ENCODE peak calls at places on chromosomes 13 and 19, in nine cellular contexts. One of them, this sample, is unnamed.

GRCh38 chr13:69619651-69620050 is 488.0 kb upstream of the ATXN8OS start:
- DNase-seq in endothelial cell: no peak
- DNase-seq in RKO: no peak
- DNase-seq in HuH-7: no peak
- DNase-seq in astrocyte of the cerebellum: no peak
- DNase-seq in stromal cell of bone marrow: no peak
- DNase-seq in EH: no peak
- DNase-seq in transverse colon: no peak
- DNase-seq in RWPE1: no peak
- DNase-seq in this sample: no peak

GRCh38 chr13:112880221-112880641 is 88.8 kb upstream of the MCF2L start:
- DNase-seq in endothelial cell: no peak
- DNase-seq in RKO: no peak
- DNase-seq in HuH-7: no peak
- DNase-seq in astrocyte of the cerebellum: no peak
- DNase-seq in stromal cell of bone marrow: no peak
- DNase-seq in EH: no peak
- DNase-seq in transverse colon: no peak
- DNase-seq in RWPE1: no peak
- DNase-seq in this sample: no peak

GRCh38 chr13:50969691-50970090 is 60.1 kb downstream of the RNASEH2B start:
- DNase-seq in endothelial cell: no peak
- DNase-seq in RKO: no peak
- DNase-seq in HuH-7: no peak
- DNase-seq in astrocyte of the cerebellum: no peak
- DNase-seq in stromal cell of bone marrow: no peak
- DNase-seq in EH: no peak
- DNase-seq in transverse colon: peak
- DNase-seq in RWPE1: no peak
- DNase-seq in this sample: peak

GRCh38 chr13:37173214-37173613 is 67.8 kb upstream of the CSNK1A1L start:
- DNase-seq in endothelial cell: no peak
- DNase-seq in RKO: peak
- DNase-seq in HuH-7: no peak
- DNase-seq in astrocyte of the cerebellum: peak
- DNase-seq in stromal cell of bone marrow: peak
- DNase-seq in EH: peak
- DNase-seq in transverse colon: no peak
- DNase-seq in RWPE1: no peak
- DNase-seq in this sample: peak

GRCh38 chr19:5225486-5226345 is 114.9 kb downstream of the PTPRS start:
- DNase-seq in endothelial cell: peak
- DNase-seq in RKO: no peak
- DNase-seq in HuH-7: peak
- DNase-seq in astrocyte of the cerebellum: no peak
- DNase-seq in stromal cell of bone marrow: no peak
- DNase-seq in EH: no peak
- DNase-seq in transverse colon: no peak
- DNase-seq in RWPE1: no peak
- DNase-seq in this sample: no peak

GRCh38 chr19:927044-927706 is 1.3 kb downstream of the ARID3A start:
- DNase-seq in endothelial cell: peak
- DNase-seq in RKO: no peak
- DNase-seq in HuH-7: peak
- DNase-seq in astrocyte of the cerebellum: no peak
- DNase-seq in stromal cell of bone marrow: no peak
- DNase-seq in EH: peak
- DNase-seq in transverse colon: peak
- DNase-seq in RWPE1: no peak
- DNase-seq in this sample: peak

GRCh38 chr13:48431431-48431830 is 18.5 kb upstream of the LPAR6 start:
- DNase-seq in endothelial cell: no peak
- DNase-seq in RKO: no peak
- DNase-seq in HuH-7: no peak
- DNase-seq in astrocyte of the cerebellum: peak
- DNase-seq in stromal cell of bone marrow: no peak
- DNase-seq in EH: peak
- DNase-seq in transverse colon: no peak
- DNase-seq in RWPE1: no peak
- DNase-seq in this sample: no peak

GRCh38 chr19:41619018-41619571 is 7.8 kb downstream of the CEACAM4 start:
- DNase-seq in endothelial cell: no peak
- DNase-seq in RKO: no peak
- DNase-seq in HuH-7: no peak
- DNase-seq in astrocyte of the cerebellum: no peak
- DNase-seq in stromal cell of bone marrow: no peak
- DNase-seq in EH: no peak
- DNase-seq in transverse colon: no peak
- DNase-seq in RWPE1: no peak
- DNase-seq in this sample: no peak

GRCh38 chr19:51509823-51510660 is 8.4 kb upstream of the SIGLEC12 start:
- DNase-seq in endothelial cell: no peak
- DNase-seq in RKO: no peak
- DNase-seq in HuH-7: no peak
- DNase-seq in astrocyte of the cerebellum: no peak
- DNase-seq in stromal cell of bone marrow: no peak
- DNase-seq in EH: no peak
- DNase-seq in transverse colon: no peak
- DNase-seq in RWPE1: no peak
- DNase-seq in this sample: no peak

GRCh38 chr19:20858218-20858617 is 64.8 kb upstream of the ZNF85 start:
- DNase-seq in endothelial cell: no peak
- DNase-seq in RKO: no peak
- DNase-seq in HuH-7: no peak
- DNase-seq in astrocyte of the cerebellum: no peak
- DNase-seq in stromal cell of bone marrow: no peak
- DNase-seq in EH: no peak
- DNase-seq in transverse colon: no peak
- DNase-seq in RWPE1: no peak
- DNase-seq in this sample: no peak

GRCh38 chr13:111410232-111411021 is 90.0 kb downstream of the TEX29 start:
- DNase-seq in endothelial cell: no peak
- DNase-seq in RKO: no peak
- DNase-seq in HuH-7: no peak
- DNase-seq in astrocyte of the cerebellum: no peak
- DNase-seq in stromal cell of bone marrow: no peak
- DNase-seq in EH: no peak
- DNase-seq in transverse colon: peak
- DNase-seq in RWPE1: no peak
- DNase-seq in this sample: no peak

GRCh38 chr19:57002195-57002601 is 117.6 kb upstream of the USP29 start:
- DNase-seq in endothelial cell: no peak
- DNase-seq in RKO: no peak
- DNase-seq in HuH-7: no peak
- DNase-seq in astrocyte of the cerebellum: no peak
- DNase-seq in stromal cell of bone marrow: no peak
- DNase-seq in EH: no peak
- DNase-seq in transverse colon: no peak
- DNase-seq in RWPE1: no peak
- DNase-seq in this sample: no peak

GRCh38 chr13:69935043-69935442 is 172.6 kb upstream of the ATXN8OS start:
- DNase-seq in endothelial cell: no peak
- DNase-seq in RKO: peak
- DNase-seq in HuH-7: no peak
- DNase-seq in astrocyte of the cerebellum: no peak
- DNase-seq in stromal cell of bone marrow: no peak
- DNase-seq in EH: no peak
- DNase-seq in transverse colon: no peak
- DNase-seq in RWPE1: no peak
- DNase-seq in this sample: no peak

GRCh38 chr19:49614096-49614857 is 23.3 kb downstream of the PRR12 start:
- DNase-seq in endothelial cell: no peak
- DNase-seq in RKO: peak
- DNase-seq in HuH-7: no peak
- DNase-seq in astrocyte of the cerebellum: peak
- DNase-seq in stromal cell of bone marrow: peak
- DNase-seq in EH: peak
- DNase-seq in transverse colon: no peak
- DNase-seq in RWPE1: peak
- DNase-seq in this sample: peak

GRCh38 chr19:4108767-4109625 is 14.9 kb downstream of the MAP2K2 start:
- DNase-seq in endothelial cell: no peak
- DNase-seq in RKO: no peak
- DNase-seq in HuH-7: no peak
- DNase-seq in astrocyte of the cerebellum: no peak
- DNase-seq in stromal cell of bone marrow: no peak
- DNase-seq in EH: no peak
- DNase-seq in transverse colon: peak
- DNase-seq in RWPE1: no peak
- DNase-seq in this sample: no peak

GRCh38 chr13:51626749-51627148 is 42.5 kb downstream of the WDFY2 start:
- DNase-seq in endothelial cell: no peak
- DNase-seq in RKO: no peak
- DNase-seq in HuH-7: no peak
- DNase-seq in astrocyte of the cerebellum: no peak
- DNase-seq in stromal cell of bone marrow: no peak
- DNase-seq in EH: no peak
- DNase-seq in transverse colon: no peak
- DNase-seq in RWPE1: no peak
- DNase-seq in this sample: no peak

GRCh38 chr19:12665646-12666304 is 767 bp downstream of the MAN2B1 start:
- DNase-seq in endothelial cell: no peak
- DNase-seq in RKO: peak
- DNase-seq in HuH-7: no peak
- DNase-seq in astrocyte of the cerebellum: no peak
- DNase-seq in stromal cell of bone marrow: no peak
- DNase-seq in EH: peak
- DNase-seq in transverse colon: no peak
- DNase-seq in RWPE1: no peak
- DNase-seq in this sample: no peak

GRCh38 chr19:48393559-48394330 is at the start of gene GRIN2D:
- DNase-seq in endothelial cell: peak
- DNase-seq in RKO: no peak
- DNase-seq in HuH-7: peak
- DNase-seq in astrocyte of the cerebellum: no peak
- DNase-seq in stromal cell of bone marrow: no peak
- DNase-seq in EH: peak
- DNase-seq in transverse colon: peak
- DNase-seq in RWPE1: no peak
- DNase-seq in this sample: peak

GRCh38 chr13:73225983-73226382 is 167.2 kb downstream of the KLF5 start:
- DNase-seq in endothelial cell: no peak
- DNase-seq in RKO: no peak
- DNase-seq in HuH-7: no peak
- DNase-seq in astrocyte of the cerebellum: no peak
- DNase-seq in stromal cell of bone marrow: no peak
- DNase-seq in EH: peak
- DNase-seq in transverse colon: no peak
- DNase-seq in RWPE1: no peak
- DNase-seq in this sample: no peak

GRCh38 chr19:6654347-6655310 is 15.3 kb downstream of the TNFSF14 start:
- DNase-seq in endothelial cell: no peak
- DNase-seq in RKO: no peak
- DNase-seq in HuH-7: no peak
- DNase-seq in astrocyte of the cerebellum: no peak
- DNase-seq in stromal cell of bone marrow: no peak
- DNase-seq in EH: no peak
- DNase-seq in transverse colon: peak
- DNase-seq in RWPE1: no peak
- DNase-seq in this sample: no peak

GRCh38 chr13:72180253-72180952 is 313.4 kb upstream of the DACH1 start:
- DNase-seq in endothelial cell: no peak
- DNase-seq in RKO: peak
- DNase-seq in HuH-7: no peak
- DNase-seq in astrocyte of the cerebellum: peak
- DNase-seq in stromal cell of bone marrow: no peak
- DNase-seq in EH: peak
- DNase-seq in transverse colon: no peak
- DNase-seq in RWPE1: peak
- DNase-seq in this sample: peak

GRCh38 chr13:114130708-114131580 is 1.5 kb downstream of the RASA3 start:
- DNase-seq in endothelial cell: peak
- DNase-seq in RKO: peak
- DNase-seq in HuH-7: no peak
- DNase-seq in astrocyte of the cerebellum: peak
- DNase-seq in stromal cell of bone marrow: peak
- DNase-seq in EH: peak
- DNase-seq in transverse colon: peak
- DNase-seq in RWPE1: peak
- DNase-seq in this sample: peak

GRCh38 chr19:18438331-18439024 is 545 bp upstream of the ISYNA1 start:
- DNase-seq in endothelial cell: no peak
- DNase-seq in RKO: no peak
- DNase-seq in HuH-7: no peak
- DNase-seq in astrocyte of the cerebellum: no peak
- DNase-seq in stromal cell of bone marrow: no peak
- DNase-seq in EH: no peak
- DNase-seq in transverse colon: no peak
- DNase-seq in RWPE1: no peak
- DNase-seq in this sample: no peak

GRCh38 chr19:10602330-10603083 is 15.4 kb upstream of the AP1M2 start:
- DNase-seq in endothelial cell: peak
- DNase-seq in RKO: peak
- DNase-seq in HuH-7: peak
- DNase-seq in astrocyte of the cerebellum: peak
- DNase-seq in stromal cell of bone marrow: peak
- DNase-seq in EH: peak
- DNase-seq in transverse colon: peak
- DNase-seq in RWPE1: peak
- DNase-seq in this sample: peak

GRCh38 chr19:40269216-40269940 is 15.8 kb downstream of the AKT2 start:
- DNase-seq in endothelial cell: no peak
- DNase-seq in RKO: no peak
- DNase-seq in HuH-7: no peak
- DNase-seq in astrocyte of the cerebellum: no peak
- DNase-seq in stromal cell of bone marrow: no peak
- DNase-seq in EH: no peak
- DNase-seq in transverse colon: no peak
- DNase-seq in RWPE1: no peak
- DNase-seq in this sample: no peak

GRCh38 chr13:74134226-74134776 is at the start of gene KLF12:
- DNase-seq in endothelial cell: peak
- DNase-seq in RKO: peak
- DNase-seq in HuH-7: peak
- DNase-seq in astrocyte of the cerebellum: peak
- DNase-seq in stromal cell of bone marrow: peak
- DNase-seq in EH: peak
- DNase-seq in transverse colon: peak
- DNase-seq in RWPE1: peak
- DNase-seq in this sample: peak

GRCh38 chr13:43805071-43805468 is 18.3 kb upstream of the ENOX1 start:
- DNase-seq in endothelial cell: no peak
- DNase-seq in RKO: peak
- DNase-seq in HuH-7: no peak
- DNase-seq in astrocyte of the cerebellum: peak
- DNase-seq in stromal cell of bone marrow: peak
- DNase-seq in EH: peak
- DNase-seq in transverse colon: no peak
- DNase-seq in RWPE1: peak
- DNase-seq in this sample: peak

GRCh38 chr13:73230714-73231113 is 171.9 kb downstream of the KLF5 start:
- DNase-seq in endothelial cell: no peak
- DNase-seq in RKO: no peak
- DNase-seq in HuH-7: no peak
- DNase-seq in astrocyte of the cerebellum: no peak
- DNase-seq in stromal cell of bone marrow: no peak
- DNase-seq in EH: peak
- DNase-seq in transverse colon: no peak
- DNase-seq in RWPE1: no peak
- DNase-seq in this sample: no peak

GRCh38 chr13:30671271-30671815 is 53.6 kb downstream of the USPL1 start:
- DNase-seq in endothelial cell: no peak
- DNase-seq in RKO: no peak
- DNase-seq in HuH-7: no peak
- DNase-seq in astrocyte of the cerebellum: no peak
- DNase-seq in stromal cell of bone marrow: no peak
- DNase-seq in EH: no peak
- DNase-seq in transverse colon: no peak
- DNase-seq in RWPE1: no peak
- DNase-seq in this sample: no peak

GRCh38 chr13:44471686-44472085 is 98.1 kb downstream of the SERP2 start:
- DNase-seq in endothelial cell: no peak
- DNase-seq in RKO: peak
- DNase-seq in HuH-7: no peak
- DNase-seq in astrocyte of the cerebellum: no peak
- DNase-seq in stromal cell of bone marrow: no peak
- DNase-seq in EH: peak
- DNase-seq in transverse colon: no peak
- DNase-seq in RWPE1: peak
- DNase-seq in this sample: peak

GRCh38 chr13:31765441-31765840 is 26.1 kb downstream of the RXFP2 start:
- DNase-seq in endothelial cell: no peak
- DNase-seq in RKO: no peak
- DNase-seq in HuH-7: no peak
- DNase-seq in astrocyte of the cerebellum: peak
- DNase-seq in stromal cell of bone marrow: peak
- DNase-seq in EH: peak
- DNase-seq in transverse colon: no peak
- DNase-seq in RWPE1: no peak
- DNase-seq in this sample: peak

This sample was measured in fibroblast of lung.